ENCODE peak calls at places on chromosome 2, in six cellular contexts. One of them, this sample, is unnamed.

GRCh38 chr2:142180820-142181533 is 50.2 kb upstream of the LRP1B start:
- DNase-seq in Peyer's patch: no peak
- DNase-seq in H7: peak; percentile 40
- DNase-seq in upper lobe of right lung: no peak
- DNase-seq in left ventricle myocardium superior: no peak
- DNase-seq in GM04504: no peak
- DNase-seq in this sample: no peak

GRCh38 chr2:182883451-182883850 is 17.0 kb upstream of the FRZB start:
- DNase-seq in left ventricle myocardium superior: no peak
- DNase-seq in Peyer's patch: no peak
- DNase-seq in GM04504: no peak
- DNase-seq in upper lobe of right lung: no peak
- DNase-seq in H7: no peak
- DNase-seq in this sample: no peak

GRCh38 chr2:101124684-101125366 is 26.4 kb downstream of the TBC1D8 start:
- DNase-seq in GM04504: peak; percentile 89
- DNase-seq in left ventricle myocardium superior: peak; percentile 75
- DNase-seq in H7: no peak
- DNase-seq in upper lobe of right lung: peak; percentile 70
- DNase-seq in Peyer's patch: no peak
- DNase-seq in this sample: peak; percentile 42

GRCh38 chr2:65227035-65227470 is 578 bp upstream of the ACTR2 start:
- DNase-seq in upper lobe of right lung: peak; percentile 75
- DNase-seq in left ventricle myocardium superior: peak; percentile 31
- DNase-seq in Peyer's patch: no peak
- DNase-seq in H7: no peak
- DNase-seq in GM04504: no peak
- DNase-seq in this sample: no peak

GRCh38 chr2:221130431-221130830 is 441.7 kb downstream of the EPHA4 start:
- DNase-seq in Peyer's patch: no peak
- DNase-seq in upper lobe of right lung: no peak
- DNase-seq in GM04504: no peak
- DNase-seq in H7: no peak
- DNase-seq in left ventricle myocardium superior: no peak
- DNase-seq in this sample: no peak

GRCh38 chr2:224211821-224212220 is 172.7 kb upstream of the SERPINE2 start:
- DNase-seq in GM04504: no peak
- DNase-seq in left ventricle myocardium superior: no peak
- DNase-seq in H7: no peak
- DNase-seq in upper lobe of right lung: no peak
- DNase-seq in Peyer's patch: no peak
- DNase-seq in this sample: no peak

GRCh38 chr2:96065381-96065930 is 30.7 kb upstream of the GPAT2 start:
- DNase-seq in H7: no peak
- DNase-seq in left ventricle myocardium superior: no peak
- DNase-seq in GM04504: no peak
- DNase-seq in Peyer's patch: no peak
- DNase-seq in upper lobe of right lung: peak; percentile 64
- DNase-seq in this sample: no peak

GRCh38 chr2:79849241-79849640 is 336.4 kb downstream of the CTNNA2 start:
- DNase-seq in left ventricle myocardium superior: no peak
- DNase-seq in upper lobe of right lung: no peak
- DNase-seq in GM04504: no peak
- DNase-seq in H7: no peak
- DNase-seq in Peyer's patch: no peak
- DNase-seq in this sample: no peak

GRCh38 chr2:8714971-8715370 is 33.1 kb downstream of the ID2 start:
- DNase-seq in Peyer's patch: no peak
- DNase-seq in left ventricle myocardium superior: no peak
- DNase-seq in GM04504: no peak
- DNase-seq in upper lobe of right lung: no peak
- DNase-seq in H7: no peak
- DNase-seq in this sample: no peak

GRCh38 chr2:133200684-133201421 is 367.4 kb downstream of the NCKAP5 start:
- DNase-seq in GM04504: peak; percentile 78
- DNase-seq in upper lobe of right lung: no peak
- DNase-seq in Peyer's patch: no peak
- DNase-seq in H7: no peak
- DNase-seq in left ventricle myocardium superior: no peak
- DNase-seq in this sample: no peak

GRCh38 chr2:236689981-236690380 is 120.4 kb downstream of the ACKR3 start:
- DNase-seq in left ventricle myocardium superior: no peak
- DNase-seq in GM04504: no peak
- DNase-seq in upper lobe of right lung: no peak
- DNase-seq in H7: no peak
- DNase-seq in Peyer's patch: no peak
- DNase-seq in this sample: no peak

GRCh38 chr2:120445431-120446143 is 99.7 kb downstream of the INHBB start:
- DNase-seq in Peyer's patch: no peak
- DNase-seq in GM04504: no peak
- DNase-seq in left ventricle myocardium superior: no peak
- DNase-seq in H7: peak; percentile 70
- DNase-seq in upper lobe of right lung: no peak
- DNase-seq in this sample: no peak

GRCh38 chr2:215028231-215028630 is 110.2 kb downstream of the ABCA12 start:
- DNase-seq in upper lobe of right lung: no peak
- DNase-seq in GM04504: peak; percentile 9
- DNase-seq in left ventricle myocardium superior: no peak
- DNase-seq in Peyer's patch: no peak
- DNase-seq in H7: no peak
- DNase-seq in this sample: no peak